ENCODE peak calls at places on chromosome 1, in six cellular contexts. O is HCT116, H is left ventricle myocardium inferior, E is endothelial cell of umbilical vein, Y is fibroblast of the aortic adventitia, S is brain microvascular endothelial cell. Q is an unnamed sample.

GRCh38 chr1:1166642-1167415 is 6.9 kb upstream of the TTLL10 start:
- DNase-seq in H (no peak), O (no peak), S (no peak), Y (no peak), E (no peak), Q (no peak)

GRCh38 chr1:89598450-89599331 is 34.2 kb upstream of the LRRC8C start:
- DNase-seq in S (peak; percentile 47), Y (peak; percentile 55), O (peak; percentile 26), H (no peak), E (peak; percentile 68), Q (peak; percentile 53)

GRCh38 chr1:207844374-207844773 is 66.6 kb downstream of the CD34 start:
- DNase-seq in S (no peak), E (no peak), O (no peak), Y (peak; percentile 47), H (no peak), Q (peak; percentile 59)

GRCh38 chr1:58874757-58875755 is 91.2 kb upstream of the JUN start:
- DNase-seq in E (peak; percentile 78), S (no peak), O (no peak), Y (peak; percentile 82), H (peak; percentile 35), Q (peak; percentile 31)

GRCh38 chr1:119808491-119808890 is 2.8 kb downstream of the REG4 start:
- DNase-seq in H (no peak), E (peak; percentile 2), S (no peak), O (no peak), Y (peak; percentile 17), Q (peak; percentile 50)

GRCh38 chr1:43238104-43238503 is 31.7 kb upstream of the TMEM125 start:
- DNase-seq in E (peak; percentile 77), H (peak; percentile 60), S (peak; percentile 62), O (peak; percentile 54), Y (peak; percentile 76), Q (peak; percentile 76)

GRCh38 chr1:84365225-84366221 is 32.8 kb upstream of the DNASE2B start:
- DNase-seq in Y (peak; percentile 97), E (peak; percentile 96), O (peak; percentile 99), S (peak; percentile 98), H (no peak), Q (peak; percentile 99)

GRCh38 chr1:1349256-1350012 is at the start of gene DVL1:
- DNase-seq in Y (peak; percentile 72), S (no peak), E (peak; percentile 35), O (no peak), H (peak; percentile 64), Q (peak; percentile 70)

GRCh38 chr1:163069142-163069541 is at the start of gene RGS4:
- DNase-seq in Y (peak; percentile 99), S (peak; percentile 98), E (peak; percentile 94), H (peak; percentile 51), O (peak; percentile 54), Q (peak; percentile 97)

GRCh38 chr1:187275985-187276580 is 447.3 kb downstream of the PLA2G4A start:
- DNase-seq in S (no peak), O (no peak), H (no peak), E (no peak), Y (no peak), Q (no peak)

GRCh38 chr1:94928293-94928939 is 1.5 kb upstream of the CNN3 start:
- DNase-seq in S (no peak), O (no peak), E (no peak), H (no peak), Y (no peak), Q (no peak)

GRCh38 chr1:94927405-94928175 is 680 bp upstream of the CNN3 start:
- DNase-seq in H (no peak), S (peak; percentile 51), Y (peak; percentile 65), E (no peak), O (no peak), Q (peak; percentile 61)

GRCh38 chr1:94929351-94929814 is 2.5 kb upstream of the CNN3 start:
- DNase-seq in Y (no peak), S (no peak), O (no peak), H (no peak), E (no peak), Q (no peak)

GRCh38 chr1:94931254-94931841 is 4.4 kb upstream of the CNN3 start:
- DNase-seq in E (no peak), O (no peak), Y (no peak), H (no peak), S (no peak), Q (no peak)

GRCh38 chr1:94929816-94930215 is 2.9 kb upstream of the CNN3 start:
- DNase-seq in H (no peak), E (no peak), Y (no peak), O (no peak), S (no peak), Q (no peak)
- TF ChIP-seq CTCF in H (no peak), E (no peak), Y (no peak), O (no peak), S (no peak), Q (no peak)

DNA sequence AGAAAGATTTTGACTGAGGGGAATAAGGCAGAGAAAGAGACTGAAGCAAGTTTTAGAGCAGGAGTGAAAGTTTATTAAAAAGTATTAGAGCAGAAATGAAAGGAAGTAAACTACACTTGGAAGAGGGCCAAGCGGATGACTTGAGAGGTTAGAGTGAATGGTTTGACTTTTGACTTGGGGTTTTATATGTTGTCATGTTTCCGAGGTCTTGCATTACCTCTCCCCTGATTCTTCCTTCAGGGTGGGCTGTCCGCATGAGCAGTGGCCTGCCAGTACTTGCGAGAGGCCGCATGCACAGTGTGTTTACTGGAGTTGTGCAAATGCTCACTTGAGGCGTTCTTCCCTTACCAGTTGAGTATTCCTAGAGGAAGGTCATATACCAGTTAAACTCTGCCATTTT is 13.0 kb upstream of the DENND2D start:
- DNase-seq in E (no peak), O (no peak), H (no peak), Y (no peak), S (no peak), Q (no peak)
- H3K4me3 ChIP-seq in E (no peak overlapping the region), O (no peak overlapping the region), H (no peak overlapping the region), Y (no peak overlapping the region), S (no peak overlapping the region), Q (no peak overlapping the region)

GRCh38 chr1:99304725-99305282 is 40.5 kb downstream of the PLPPR4 start:
- DNase-seq in Y (no peak), E (no peak), O (no peak), S (no peak), H (no peak), Q (no peak)

GRCh38 chr1:99305626-99306025 is 41.3 kb downstream of the PLPPR4 start:
- DNase-seq in H (no peak), S (peak; percentile 68), O (no peak), E (no peak), Y (no peak), Q (no peak)

GRCh38 chr1:99306056-99306455 is 41.8 kb downstream of the PLPPR4 start:
- DNase-seq in Y (no peak), E (no peak), O (no peak), H (no peak), S (no peak), Q (no peak)

GRCh38 chr1:99306644-99307043 is 42.4 kb downstream of the PLPPR4 start:
- DNase-seq in Y (no peak), S (no peak), H (no peak), O (no peak), E (no peak), Q (no peak)
- TF ChIP-seq CTCF in Y (no peak), S (no peak), H (no peak), O (no peak), E (no peak), Q (no peak)

GRCh38 chr1:245156736-245157505 is 2.1 kb downstream of the KIF26B start:
- DNase-seq in S (peak; percentile 37), E (no peak), Y (peak; percentile 38), O (no peak), H (no peak), Q (peak; percentile 19)
- H3K4me3 ChIP-seq in S (peak overlapping the region; percentile 78), E (peak overlapping the region; percentile 45), Y (peak overlapping the region; percentile 90), O (peak overlapping the region; percentile 15), H (peak overlapping the region; percentile 76), Q (peak overlapping the region; percentile 55)

DNA sequence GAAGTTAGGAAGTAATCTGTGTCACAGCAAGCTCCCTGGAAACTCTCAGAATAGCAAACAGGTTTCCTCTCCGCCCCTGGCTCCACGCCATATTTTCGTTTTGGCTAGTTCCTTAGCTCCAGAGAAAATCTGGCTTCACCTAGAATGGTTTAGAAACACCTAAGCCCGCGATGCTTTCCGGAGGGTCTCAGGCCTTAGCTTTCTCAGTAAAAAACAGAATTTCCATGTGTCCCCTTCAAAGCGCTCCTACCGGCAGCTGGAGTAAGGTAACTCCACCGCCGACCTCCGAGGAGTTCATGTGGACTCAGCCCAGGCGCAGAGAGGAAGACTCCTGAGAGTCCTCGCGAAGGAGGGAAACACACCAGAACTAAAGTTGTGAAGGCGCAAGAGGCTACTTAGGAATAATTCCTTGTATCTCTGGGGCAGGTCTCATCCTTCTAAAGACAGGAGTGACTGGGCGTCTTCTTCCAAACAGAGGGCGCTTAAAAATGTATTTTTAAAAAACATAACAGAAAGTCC is 406 bp downstream of the KIAA0040 start:
- DNase-seq in S (no peak), O (no peak), H (peak; percentile 67), Y (peak; percentile 21), E (peak; percentile 45), Q (no peak)
- TF ChIP-seq CTCF in S (no peak), O (no peak), H (no peak), Y (no peak), E (no peak), Q (no peak)

GRCh38 chr1:150841626-150842025 is 33.6 kb upstream of the CTSK start:
- DNase-seq in H (no peak), S (no peak), E (no peak), O (no peak), Y (no peak), Q (no peak)

GRCh38 chr1:150843489-150843888 is 32.9 kb downstream of the ARNT start:
- DNase-seq in Y (no peak), O (no peak), H (no peak), E (no peak), S (no peak), Q (no peak)

GRCh38 chr1:150842343-150842742 is 34.1 kb downstream of the ARNT start:
- DNase-seq in Y (no peak), H (no peak), S (no peak), O (no peak), E (no peak), Q (no peak)

GRCh38 chr1:150842964-150843363 is 33.4 kb downstream of the ARNT start:
- DNase-seq in E (no peak), O (no peak), S (no peak), H (no peak), Y (no peak), Q (no peak)

DNA sequence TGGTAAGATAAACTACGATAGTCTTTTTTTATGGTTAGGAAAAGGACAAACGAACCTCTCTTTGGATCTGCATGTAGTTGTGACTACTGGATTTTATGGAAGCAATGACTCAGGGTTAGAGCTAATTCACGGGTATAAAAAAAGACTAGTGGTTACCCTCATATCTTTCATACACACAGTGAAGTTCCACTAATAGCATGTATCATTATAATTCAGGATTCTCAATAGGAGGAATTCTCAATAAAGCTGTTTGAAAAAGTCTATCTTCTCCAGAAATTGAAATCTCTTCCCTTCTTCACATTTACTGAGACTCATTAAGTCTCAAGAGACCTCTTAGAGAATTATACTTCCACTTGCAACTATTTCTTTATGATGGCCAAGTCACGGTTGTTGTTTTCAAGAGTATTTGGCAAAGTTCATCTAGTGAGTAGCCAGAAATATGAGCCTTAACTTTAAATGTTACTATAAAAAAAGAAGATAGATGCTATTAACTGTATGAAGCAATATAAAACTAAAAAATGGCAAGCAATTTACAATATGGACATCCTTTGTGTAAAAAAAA is 28.8 kb downstream of the ARNT start:
- DNase-seq in S (no peak), Y (peak; percentile 18), H (no peak), E (no peak), O (no peak), Q (peak; percentile 22)
- H3K4me3 ChIP-seq in S (no peak overlapping the region), Y (no peak overlapping the region), H (no peak overlapping the region), E (no peak overlapping the region), O (no peak overlapping the region), Q (no peak overlapping the region)